ENCODE peak calls at places on chromosome 12, in four cellular contexts. One of them, this sample, is unnamed.

GRCh38 chr12:131928765-131929529 is at the start of gene PUS1:
- DNase-seq in NCI-H774: peak
- DNase-seq in retina: peak
- DNase-seq in NCI-H187: peak
- DNase-seq in this sample: peak

GRCh38 chr12:91105807-91106206 is 5.5 kb downstream of the LUM start:
- DNase-seq in NCI-H774: no peak
- DNase-seq in retina: no peak
- DNase-seq in NCI-H187: no peak
- DNase-seq in this sample: no peak

GRCh38 chr12:95674088-95674595 is 116.4 kb downstream of the NTN4 start:
- DNase-seq in NCI-H774: peak
- DNase-seq in retina: no peak
- DNase-seq in NCI-H187: no peak
- DNase-seq in this sample: no peak

GRCh38 chr12:52221912-52222457 is 11.1 kb upstream of the KRT7 start:
- DNase-seq in NCI-H774: peak
- DNase-seq in retina: no peak
- DNase-seq in NCI-H187: no peak
- DNase-seq in this sample: peak

GRCh38 chr12:25089738-25090137 is 105.2 kb downstream of the DNAI7 start:
- DNase-seq in NCI-H774: no peak
- DNase-seq in retina: no peak
- DNase-seq in NCI-H187: no peak
- DNase-seq in this sample: no peak

GRCh38 chr12:104555650-104556049 is 98.9 kb downstream of the CHST11 start:
- DNase-seq in NCI-H774: peak
- DNase-seq in retina: no peak
- DNase-seq in NCI-H187: no peak
- DNase-seq in this sample: no peak

GRCh38 chr12:47931187-47931586 is 26.4 kb upstream of the VDR start:
- DNase-seq in NCI-H774: no peak
- DNase-seq in retina: no peak
- DNase-seq in NCI-H187: no peak
- DNase-seq in this sample: no peak

GRCh38 chr12:114769634-114770033 is 85.7 kb upstream of the TBX3 start:
- DNase-seq in NCI-H774: no peak
- DNase-seq in retina: no peak
- DNase-seq in NCI-H187: no peak
- DNase-seq in this sample: no peak

GRCh38 chr12:22361785-22362184 is 27.3 kb upstream of the ST8SIA1 start:
- DNase-seq in NCI-H774: no peak
- DNase-seq in retina: no peak
- DNase-seq in NCI-H187: no peak
- DNase-seq in this sample: peak

GRCh38 chr12:124415064-124415463 is 120.2 kb downstream of the RFLNA start:
- DNase-seq in NCI-H774: no peak
- DNase-seq in retina: peak
- DNase-seq in NCI-H187: no peak
- DNase-seq in this sample: no peak

GRCh38 chr12:59834659-59835474 is 239.0 kb downstream of the SLC16A7 start:
- DNase-seq in NCI-H774: no peak
- DNase-seq in retina: no peak
- DNase-seq in NCI-H187: no peak
- DNase-seq in this sample: no peak

GRCh38 chr12:29041621-29042020 is 107.5 kb upstream of the FAR2 start:
- DNase-seq in NCI-H774: no peak
- DNase-seq in retina: no peak
- DNase-seq in NCI-H187: no peak
- DNase-seq in this sample: no peak

GRCh38 chr12:53806689-53807088 is 54.9 kb upstream of the CISTR start:
- DNase-seq in NCI-H774: no peak
- DNase-seq in retina: no peak
- DNase-seq in NCI-H187: no peak
- DNase-seq in this sample: no peak

GRCh38 chr12:2286461-2287131 is 233.8 kb downstream of the CACNA1C start:
- DNase-seq in NCI-H774: no peak
- DNase-seq in retina: no peak
- DNase-seq in NCI-H187: no peak
- DNase-seq in this sample: no peak

GRCh38 chr12:43816168-43816567 is 10.1 kb upstream of the TWF1 start:
- DNase-seq in NCI-H774: no peak
- DNase-seq in retina: no peak
- DNase-seq in NCI-H187: no peak
- DNase-seq in this sample: no peak

GRCh38 chr12:1809606-1810140 is 10.7 kb upstream of the LRTM2 start:
- DNase-seq in NCI-H774: no peak
- DNase-seq in retina: no peak
- DNase-seq in NCI-H187: no peak
- DNase-seq in this sample: no peak

GRCh38 chr12:133105620-133106019 is 24.5 kb downstream of the ZNF891 start:
- DNase-seq in NCI-H774: no peak
- DNase-seq in retina: no peak
- DNase-seq in NCI-H187: no peak
- DNase-seq in this sample: no peak

GRCh38 chr12:65962921-65963883 is 138.9 kb downstream of the HMGA2 start:
- DNase-seq in NCI-H774: peak
- DNase-seq in retina: peak
- DNase-seq in NCI-H187: no peak
- DNase-seq in this sample: peak

GRCh38 chr12:79841878-79842265 is 93.0 kb downstream of the PPP1R12A start:
- DNase-seq in NCI-H774: no peak
- DNase-seq in retina: no peak
- DNase-seq in NCI-H187: no peak
- DNase-seq in this sample: no peak

GRCh38 chr12:1680804-1681492 is 9.9 kb upstream of the ADIPOR2 start:
- DNase-seq in NCI-H774: no peak
- DNase-seq in retina: no peak
- DNase-seq in NCI-H187: no peak
- DNase-seq in this sample: no peak

GRCh38 chr12:59372971-59373370 is 222.9 kb upstream of the SLC16A7 start:
- DNase-seq in NCI-H774: no peak
- DNase-seq in retina: no peak
- DNase-seq in NCI-H187: no peak
- DNase-seq in this sample: peak

GRCh38 chr12:130394906-130395305 is 57.2 kb downstream of the PIWIL1 start:
- DNase-seq in NCI-H774: no peak
- DNase-seq in retina: no peak
- DNase-seq in NCI-H187: no peak
- DNase-seq in this sample: no peak

GRCh38 chr12:123897221-123897620 is 75.4 kb downstream of the CCDC92 start:
- DNase-seq in NCI-H774: no peak
- DNase-seq in retina: no peak
- DNase-seq in NCI-H187: no peak
- DNase-seq in this sample: no peak

GRCh38 chr12:72273499-72273837 is 1.3 kb downstream of the TRHDE start:
- DNase-seq in NCI-H774: no peak
- DNase-seq in retina: no peak
- DNase-seq in NCI-H187: no peak
- DNase-seq in this sample: no peak

GRCh38 chr12:118582863-118583262 is 206.5 kb downstream of the SUDS3 start:
- DNase-seq in NCI-H774: no peak
- DNase-seq in retina: no peak
- DNase-seq in NCI-H187: no peak
- DNase-seq in this sample: no peak

GRCh38 chr12:72540811-72541210 is 268.6 kb downstream of the TRHDE start:
- DNase-seq in NCI-H774: no peak
- DNase-seq in retina: no peak
- DNase-seq in NCI-H187: no peak
- DNase-seq in this sample: no peak

GRCh38 chr12:47844264-47845020 is 24.7 kb upstream of the HDAC7 start:
- DNase-seq in NCI-H774: no peak
- DNase-seq in retina: peak
- DNase-seq in NCI-H187: peak
- DNase-seq in this sample: no peak

GRCh38 chr12:56408799-56409417 is 40.3 kb downstream of the TIMELESS start:
- DNase-seq in NCI-H774: no peak
- DNase-seq in retina: no peak
- DNase-seq in NCI-H187: no peak
- DNase-seq in this sample: no peak

GRCh38 chr12:93459992-93460391 is 7.3 kb upstream of the MRPL42 start:
- DNase-seq in NCI-H774: no peak
- DNase-seq in retina: no peak
- DNase-seq in NCI-H187: no peak
- DNase-seq in this sample: no peak

GRCh38 chr12:47838286-47838931 is 18.7 kb upstream of the HDAC7 start:
- DNase-seq in NCI-H774: no peak
- DNase-seq in retina: peak
- DNase-seq in NCI-H187: no peak
- DNase-seq in this sample: no peak

GRCh38 chr12:19744760-19745218 is 305.5 kb downstream of the AEBP2 start:
- DNase-seq in NCI-H774: peak
- DNase-seq in retina: no peak
- DNase-seq in NCI-H187: no peak
- DNase-seq in this sample: no peak